ENCODE peak calls at places on chromosomes 4 and X, in seven cellular contexts. One of them, this sample, is unnamed.

GRCh38 chrX:65696613-65697012 is 29.2 kb downstream of the MSN start:
- DNase-seq in GM20000: no peak
- DNase-seq in AG09309: no peak
- DNase-seq in choroid plexus epithelial cell: no peak
- DNase-seq in A549: no peak
- DNase-seq in endodermal cell: no peak
- DNase-seq in transverse colon: no peak
- DNase-seq in this sample: no peak

GRCh38 chrX:28586891-28587635 is at the start of gene IL1RAPL1:
- DNase-seq in GM20000: peak
- DNase-seq in choroid plexus epithelial cell: peak
- DNase-seq in AG09309: no peak
- DNase-seq in endodermal cell: peak
- DNase-seq in A549: peak
- DNase-seq in transverse colon: no peak
- DNase-seq in this sample: peak

GRCh38 chr4:150238591-150238990 is 160.3 kb downstream of the DCLK2 start:
- DNase-seq in endodermal cell: no peak
- DNase-seq in A549: no peak
- DNase-seq in GM20000: no peak
- DNase-seq in choroid plexus epithelial cell: peak
- DNase-seq in AG09309: no peak
- DNase-seq in transverse colon: no peak
- DNase-seq in this sample: no peak

GRCh38 chr4:6881908-6882307 is 27.7 kb upstream of the TBC1D14 start:
- DNase-seq in transverse colon: no peak
- DNase-seq in GM20000: no peak
- DNase-seq in AG09309: no peak
- DNase-seq in endodermal cell: no peak
- DNase-seq in choroid plexus epithelial cell: no peak
- DNase-seq in A549: no peak
- DNase-seq in this sample: no peak

GRCh38 chr4:77146426-77147399 is 10.3 kb upstream of the CCNG2 start:
- DNase-seq in A549: no peak
- DNase-seq in choroid plexus epithelial cell: no peak
- DNase-seq in GM20000: no peak
- DNase-seq in endodermal cell: no peak
- DNase-seq in AG09309: no peak
- DNase-seq in transverse colon: no peak
- DNase-seq in this sample: no peak

GRCh38 chr4:95129708-95130343 is 372.1 kb downstream of the BMPR1B start:
- DNase-seq in endodermal cell: no peak
- DNase-seq in A549: peak
- DNase-seq in AG09309: peak
- DNase-seq in transverse colon: no peak
- DNase-seq in choroid plexus epithelial cell: peak
- DNase-seq in GM20000: no peak
- DNase-seq in this sample: peak

GRCh38 chrX:24117288-24117687 is 32.2 kb upstream of the ZFX start:
- DNase-seq in GM20000: no peak
- DNase-seq in endodermal cell: no peak
- DNase-seq in AG09309: peak
- DNase-seq in A549: no peak
- DNase-seq in choroid plexus epithelial cell: peak
- DNase-seq in transverse colon: no peak
- DNase-seq in this sample: no peak

GRCh38 chr4:140151700-140152014 is 2.3 kb downstream of the MAML3 start:
- DNase-seq in GM20000: no peak
- DNase-seq in choroid plexus epithelial cell: peak
- DNase-seq in AG09309: no peak
- DNase-seq in transverse colon: peak
- DNase-seq in endodermal cell: no peak
- DNase-seq in A549: peak
- DNase-seq in this sample: peak

GRCh38 chr4:74423101-74423500 is 21.8 kb upstream of the AREG start:
- DNase-seq in GM20000: no peak
- DNase-seq in endodermal cell: no peak
- DNase-seq in A549: no peak
- DNase-seq in choroid plexus epithelial cell: peak
- DNase-seq in AG09309: no peak
- DNase-seq in transverse colon: no peak
- DNase-seq in this sample: peak

DNA sequence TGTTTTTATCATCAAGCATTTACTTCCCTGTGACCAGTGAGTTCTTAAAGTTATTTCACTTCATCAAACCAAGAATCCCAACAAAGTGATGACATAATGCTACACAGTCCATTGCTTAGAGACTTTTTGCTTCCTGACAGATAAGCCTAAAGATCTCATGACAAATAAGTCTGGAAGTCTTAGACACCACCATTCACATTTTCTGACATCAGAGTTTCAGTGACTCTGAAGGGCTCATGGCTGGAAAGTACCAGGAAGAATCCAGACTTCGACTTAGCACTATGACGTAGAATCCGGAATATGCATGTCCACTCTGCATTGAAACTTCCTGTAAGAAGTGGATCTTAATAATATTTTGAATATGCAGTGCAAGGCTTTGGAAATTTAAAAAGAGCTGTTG is 53.7 kb downstream of the CLDN22 start:
- DNase-seq in AG09309: no peak
- DNase-seq in endodermal cell: no peak
- DNase-seq in A549: no peak
- DNase-seq in choroid plexus epithelial cell: no peak
- DNase-seq in GM20000: no peak
- DNase-seq in transverse colon: no peak
- DNase-seq in this sample: no peak
- TF ChIP-seq CTCF in AG09309: no peak
- TF ChIP-seq CTCF in endodermal cell: no peak
- TF ChIP-seq CTCF in A549: no peak
- TF ChIP-seq CTCF in choroid plexus epithelial cell: no peak
- TF ChIP-seq CTCF in GM20000: no peak
- TF ChIP-seq CTCF in transverse colon: no peak
- TF ChIP-seq CTCF in this sample: no peak

GRCh38 chrX:107979534-107979933 is 2.6 kb downstream of the TEX13B start:
- DNase-seq in GM20000: no peak
- DNase-seq in choroid plexus epithelial cell: no peak
- DNase-seq in transverse colon: no peak
- DNase-seq in A549: no peak
- DNase-seq in endodermal cell: no peak
- DNase-seq in AG09309: no peak
- DNase-seq in this sample: no peak

GRCh38 chrX:107982356-107982755 is at the start of gene TEX13B:
- DNase-seq in endodermal cell: no peak
- DNase-seq in GM20000: no peak
- DNase-seq in A549: no peak
- DNase-seq in transverse colon: no peak
- DNase-seq in AG09309: no peak
- DNase-seq in choroid plexus epithelial cell: no peak
- DNase-seq in this sample: no peak

GRCh38 chrX:107978080-107978479 is 4.1 kb downstream of the TEX13B start:
- DNase-seq in transverse colon: no peak
- DNase-seq in AG09309: no peak
- DNase-seq in GM20000: no peak
- DNase-seq in endodermal cell: no peak
- DNase-seq in choroid plexus epithelial cell: no peak
- DNase-seq in A549: no peak
- DNase-seq in this sample: no peak

GRCh38 chrX:107978707-107979307 is 3.4 kb downstream of the TEX13B start:
- DNase-seq in AG09309: no peak
- DNase-seq in GM20000: no peak
- DNase-seq in transverse colon: no peak
- DNase-seq in endodermal cell: peak
- DNase-seq in A549: peak
- DNase-seq in choroid plexus epithelial cell: peak
- DNase-seq in this sample: peak
- TF ChIP-seq CTCF in AG09309: peak
- TF ChIP-seq CTCF in GM20000: no peak
- TF ChIP-seq CTCF in transverse colon: peak
- TF ChIP-seq CTCF in endodermal cell: peak
- TF ChIP-seq CTCF in A549: peak
- TF ChIP-seq CTCF in choroid plexus epithelial cell: peak
- TF ChIP-seq CTCF in this sample: peak

GRCh38 chr4:181745933-181746627 is 497.1 kb upstream of the TENM3 start:
- DNase-seq in endodermal cell: peak
- DNase-seq in A549: no peak
- DNase-seq in GM20000: no peak
- DNase-seq in choroid plexus epithelial cell: no peak
- DNase-seq in AG09309: no peak
- DNase-seq in transverse colon: no peak
- DNase-seq in this sample: no peak
- TF ChIP-seq CTCF in endodermal cell: no peak
- TF ChIP-seq CTCF in A549: no peak
- TF ChIP-seq CTCF in GM20000: no peak
- TF ChIP-seq CTCF in choroid plexus epithelial cell: no peak
- TF ChIP-seq CTCF in AG09309: no peak
- TF ChIP-seq CTCF in transverse colon: no peak
- TF ChIP-seq CTCF in this sample: no peak

GRCh38 chrX:46574941-46575381 is 1.4 kb downstream of the CHST7 start:
- DNase-seq in transverse colon: no peak
- DNase-seq in choroid plexus epithelial cell: peak
- DNase-seq in AG09309: no peak
- DNase-seq in A549: no peak
- DNase-seq in endodermal cell: peak
- DNase-seq in GM20000: peak
- DNase-seq in this sample: peak
- TF ChIP-seq CTCF in transverse colon: no peak
- TF ChIP-seq CTCF in choroid plexus epithelial cell: no peak
- TF ChIP-seq CTCF in AG09309: no peak
- TF ChIP-seq CTCF in A549: no peak
- TF ChIP-seq CTCF in endodermal cell: no peak
- TF ChIP-seq CTCF in GM20000: no peak
- TF ChIP-seq CTCF in this sample: no peak

GRCh38 chr4:84530871-84531270 is 31.8 kb upstream of the NKX6-1 start:
- DNase-seq in A549: no peak
- DNase-seq in endodermal cell: no peak
- DNase-seq in choroid plexus epithelial cell: peak
- DNase-seq in transverse colon: no peak
- DNase-seq in GM20000: no peak
- DNase-seq in AG09309: no peak
- DNase-seq in this sample: no peak

GRCh38 chr4:84530449-84530848 is 31.4 kb upstream of the NKX6-1 start:
- DNase-seq in choroid plexus epithelial cell: peak
- DNase-seq in A549: no peak
- DNase-seq in GM20000: no peak
- DNase-seq in transverse colon: no peak
- DNase-seq in endodermal cell: no peak
- DNase-seq in AG09309: no peak
- DNase-seq in this sample: no peak

GRCh38 chr4:84531689-84532088 is 32.6 kb upstream of the NKX6-1 start:
- DNase-seq in AG09309: no peak
- DNase-seq in transverse colon: no peak
- DNase-seq in GM20000: no peak
- DNase-seq in endodermal cell: no peak
- DNase-seq in A549: no peak
- DNase-seq in choroid plexus epithelial cell: no peak
- DNase-seq in this sample: no peak

GRCh38 chr4:84529169-84529751 is 30.2 kb upstream of the NKX6-1 start:
- DNase-seq in GM20000: peak
- DNase-seq in A549: peak
- DNase-seq in AG09309: no peak
- DNase-seq in choroid plexus epithelial cell: peak
- DNase-seq in endodermal cell: no peak
- DNase-seq in transverse colon: no peak
- DNase-seq in this sample: peak
- TF ChIP-seq CTCF in GM20000: peak
- TF ChIP-seq CTCF in A549: peak
- TF ChIP-seq CTCF in AG09309: peak
- TF ChIP-seq CTCF in choroid plexus epithelial cell: peak
- TF ChIP-seq CTCF in endodermal cell: peak
- TF ChIP-seq CTCF in transverse colon: peak
- TF ChIP-seq CTCF in this sample: peak

GRCh38 chr4:57661707-57662106 is 551.5 kb upstream of the IGFBP7 start:
- DNase-seq in AG09309: no peak
- DNase-seq in A549: no peak
- DNase-seq in GM20000: no peak
- DNase-seq in choroid plexus epithelial cell: no peak
- DNase-seq in transverse colon: no peak
- DNase-seq in endodermal cell: no peak
- DNase-seq in this sample: no peak
- TF ChIP-seq CTCF in AG09309: no peak
- TF ChIP-seq CTCF in A549: no peak
- TF ChIP-seq CTCF in GM20000: no peak
- TF ChIP-seq CTCF in choroid plexus epithelial cell: no peak
- TF ChIP-seq CTCF in transverse colon: no peak
- TF ChIP-seq CTCF in endodermal cell: no peak
- TF ChIP-seq CTCF in this sample: no peak

GRCh38 chrX:136397001-136397400 is 90.7 kb upstream of the BRS3 start:
- DNase-seq in GM20000: no peak
- DNase-seq in transverse colon: no peak
- DNase-seq in choroid plexus epithelial cell: peak
- DNase-seq in AG09309: no peak
- DNase-seq in A549: no peak
- DNase-seq in endodermal cell: peak
- DNase-seq in this sample: no peak
- TF ChIP-seq CTCF in GM20000: no peak
- TF ChIP-seq CTCF in transverse colon: no peak
- TF ChIP-seq CTCF in choroid plexus epithelial cell: peak
- TF ChIP-seq CTCF in AG09309: no peak
- TF ChIP-seq CTCF in A549: peak
- TF ChIP-seq CTCF in endodermal cell: peak
- TF ChIP-seq CTCF in this sample: no peak

GRCh38 chrX:102155806-102156179 is at the start of gene BEX5:
- DNase-seq in endodermal cell: peak
- DNase-seq in A549: no peak
- DNase-seq in GM20000: peak
- DNase-seq in transverse colon: peak
- DNase-seq in choroid plexus epithelial cell: peak
- DNase-seq in AG09309: no peak
- DNase-seq in this sample: no peak

GRCh38 chrX:102154900-102155805 is 624 bp downstream of the BEX5 start:
- DNase-seq in transverse colon: peak
- DNase-seq in AG09309: no peak
- DNase-seq in choroid plexus epithelial cell: no peak
- DNase-seq in A549: no peak
- DNase-seq in endodermal cell: no peak
- DNase-seq in GM20000: no peak
- DNase-seq in this sample: peak

DNA sequence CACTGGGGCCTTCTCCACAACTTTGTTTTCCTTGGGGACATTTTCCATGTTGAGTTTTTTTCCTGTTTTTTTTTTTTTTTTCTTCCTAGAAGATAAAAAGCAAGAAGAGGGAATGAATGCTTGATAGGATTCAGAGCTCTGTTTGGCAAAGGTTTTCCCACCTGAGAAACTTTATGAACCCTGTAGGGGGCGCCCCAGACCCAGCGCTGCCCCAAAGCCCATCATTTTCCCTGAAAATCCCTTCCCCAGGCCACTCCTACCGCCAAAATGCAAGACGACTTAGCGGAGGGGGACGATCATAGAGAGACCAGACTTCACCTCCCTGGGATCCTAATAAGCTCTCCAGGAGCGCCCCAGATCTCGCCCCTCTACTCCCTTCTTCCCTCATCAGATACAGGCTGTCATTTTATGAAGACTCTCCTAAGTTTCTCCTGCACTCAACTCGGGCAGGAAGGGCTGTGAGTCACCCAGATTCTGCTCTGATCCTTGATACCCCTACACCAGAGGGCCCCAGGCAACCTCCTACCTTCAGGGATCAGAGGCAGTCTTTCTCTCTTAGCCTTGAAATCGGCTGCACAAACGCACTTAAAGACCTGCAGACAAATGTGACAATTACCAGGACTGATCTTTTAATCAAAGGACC is 1.4 kb downstream of the BEX5 start:
- DNase-seq in endodermal cell: peak
- DNase-seq in choroid plexus epithelial cell: no peak
- DNase-seq in AG09309: no peak
- DNase-seq in GM20000: no peak
- DNase-seq in A549: no peak
- DNase-seq in transverse colon: peak
- DNase-seq in this sample: peak
- TF ChIP-seq CTCF in endodermal cell: peak
- TF ChIP-seq CTCF in choroid plexus epithelial cell: no peak
- TF ChIP-seq CTCF in AG09309: peak
- TF ChIP-seq CTCF in GM20000: no peak
- TF ChIP-seq CTCF in A549: no peak
- TF ChIP-seq CTCF in transverse colon: no peak
- TF ChIP-seq CTCF in this sample: no peak

This sample was measured in cardiac muscle cell.